ENCODE peak calls at places on chromosomes 3 and 15, in eight cellular contexts. One of them, this sample, is unnamed.

GRCh38 chr15:64950888-64951287 is 38.8 kb downstream of the SPG21 start:
- DNase-seq in fibroblast of lung: no peak
- DNase-seq in heart right ventricle: no peak
- DNase-seq in IMR-90: no peak
- DNase-seq in pancreas: no peak
- DNase-seq in right cardiac atrium: no peak
- DNase-seq in PC-3: peak; percentile 6
- DNase-seq in RWPE2: no peak
- DNase-seq in this sample: no peak

GRCh38 chr3:139136459-139137190 is 91.9 kb upstream of the PRR23C start:
- DNase-seq in fibroblast of lung: no peak
- DNase-seq in heart right ventricle: no peak
- DNase-seq in IMR-90: no peak
- DNase-seq in pancreas: no peak
- DNase-seq in right cardiac atrium: peak; percentile 18
- DNase-seq in PC-3: no peak
- DNase-seq in RWPE2: no peak
- DNase-seq in this sample: no peak

GRCh38 chr15:68652141-68652540 is 73.3 kb downstream of the CORO2B start:
- DNase-seq in fibroblast of lung: no peak
- DNase-seq in heart right ventricle: peak; percentile 62
- DNase-seq in IMR-90: no peak
- DNase-seq in pancreas: no peak
- DNase-seq in right cardiac atrium: no peak
- DNase-seq in PC-3: no peak
- DNase-seq in RWPE2: peak; percentile 57
- DNase-seq in this sample: no peak

GRCh38 chr15:77064539-77065308 is 6.2 kb downstream of the TSPAN3 start:
- DNase-seq in fibroblast of lung: no peak
- DNase-seq in heart right ventricle: no peak
- DNase-seq in IMR-90: peak; percentile 65
- DNase-seq in pancreas: no peak
- DNase-seq in right cardiac atrium: no peak
- DNase-seq in PC-3: peak; percentile 87
- DNase-seq in RWPE2: no peak
- DNase-seq in this sample: no peak

GRCh38 chr3:64449026-64449425 is 223.8 kb upstream of the PRICKLE2 start:
- DNase-seq in fibroblast of lung: no peak
- DNase-seq in heart right ventricle: no peak
- DNase-seq in IMR-90: no peak
- DNase-seq in pancreas: no peak
- DNase-seq in right cardiac atrium: no peak
- DNase-seq in PC-3: no peak
- DNase-seq in RWPE2: no peak
- DNase-seq in this sample: no peak

GRCh38 chr15:77836116-77836798 is 203.5 kb upstream of the LINGO1 start:
- DNase-seq in fibroblast of lung: peak; percentile 19
- DNase-seq in heart right ventricle: no peak
- DNase-seq in IMR-90: peak; percentile 27
- DNase-seq in pancreas: no peak
- DNase-seq in right cardiac atrium: no peak
- DNase-seq in PC-3: peak; percentile 7
- DNase-seq in RWPE2: peak; percentile 49
- DNase-seq in this sample: no peak

GRCh38 chr3:3196148-3196861 is 16.8 kb upstream of the CRBN start:
- DNase-seq in fibroblast of lung: no peak
- DNase-seq in heart right ventricle: no peak
- DNase-seq in IMR-90: no peak
- DNase-seq in pancreas: no peak
- DNase-seq in right cardiac atrium: no peak
- DNase-seq in PC-3: peak; percentile 49
- DNase-seq in RWPE2: no peak
- DNase-seq in this sample: no peak

GRCh38 chr15:59997070-59997701 is 6.9 kb upstream of the FOXB1 start:
- DNase-seq in fibroblast of lung: no peak
- DNase-seq in heart right ventricle: no peak
- DNase-seq in IMR-90: no peak
- DNase-seq in pancreas: no peak
- DNase-seq in right cardiac atrium: no peak
- DNase-seq in PC-3: peak; percentile 42
- DNase-seq in RWPE2: no peak
- DNase-seq in this sample: no peak

GRCh38 chr3:157087398-157088132 is 72.4 kb downstream of the CCNL1 start:
- DNase-seq in fibroblast of lung: peak; percentile 55
- DNase-seq in heart right ventricle: no peak
- DNase-seq in IMR-90: no peak
- DNase-seq in pancreas: no peak
- DNase-seq in right cardiac atrium: no peak
- DNase-seq in PC-3: peak; percentile 91
- DNase-seq in RWPE2: no peak
- DNase-seq in this sample: no peak

GRCh38 chr15:99562238-99562637 is 3.5 kb upstream of the MEF2A start:
- DNase-seq in fibroblast of lung: no peak
- DNase-seq in heart right ventricle: no peak
- DNase-seq in IMR-90: no peak
- DNase-seq in pancreas: no peak
- DNase-seq in right cardiac atrium: no peak
- DNase-seq in PC-3: no peak
- DNase-seq in RWPE2: no peak
- DNase-seq in this sample: no peak

GRCh38 chr3:146037697-146038096 is 123.3 kb downstream of the PLOD2 start:
- DNase-seq in fibroblast of lung: peak; percentile 15
- DNase-seq in heart right ventricle: no peak
- DNase-seq in IMR-90: peak; percentile 30
- DNase-seq in pancreas: no peak
- DNase-seq in right cardiac atrium: no peak
- DNase-seq in PC-3: no peak
- DNase-seq in RWPE2: no peak
- DNase-seq in this sample: no peak

GRCh38 chr15:31163769-31164572 is 62.4 kb upstream of the TRPM1 start:
- DNase-seq in fibroblast of lung: no peak
- DNase-seq in heart right ventricle: no peak
- DNase-seq in IMR-90: no peak
- DNase-seq in pancreas: no peak
- DNase-seq in right cardiac atrium: no peak
- DNase-seq in PC-3: peak; percentile 8
- DNase-seq in RWPE2: no peak
- DNase-seq in this sample: no peak

GRCh38 chr15:41779662-41780157 is 5.4 kb downstream of the MAPKBP1 start:
- DNase-seq in fibroblast of lung: no peak
- DNase-seq in heart right ventricle: no peak
- DNase-seq in IMR-90: no peak
- DNase-seq in pancreas: no peak
- DNase-seq in right cardiac atrium: no peak
- DNase-seq in PC-3: no peak
- DNase-seq in RWPE2: no peak
- DNase-seq in this sample: no peak

GRCh38 chr3:197549261-197549885 is 6.4 kb downstream of the BDH1 start:
- DNase-seq in fibroblast of lung: no peak
- DNase-seq in heart right ventricle: no peak
- DNase-seq in IMR-90: no peak
- DNase-seq in pancreas: no peak
- DNase-seq in right cardiac atrium: no peak
- DNase-seq in PC-3: no peak
- DNase-seq in RWPE2: no peak
- DNase-seq in this sample: no peak
- H3K4me1 ChIP-seq in fibroblast of lung: peaks cover 6% of the 10 kb centered on the region
- H3K4me1 ChIP-seq in heart right ventricle: peaks cover 4% of the 10 kb centered on the region
- H3K4me1 ChIP-seq in IMR-90: peaks cover 4% of the 10 kb centered on the region
- H3K4me1 ChIP-seq in pancreas: no peaks in the 10 kb centered on the region
- H3K4me1 ChIP-seq in right cardiac atrium: no peaks in the 10 kb centered on the region
- H3K4me1 ChIP-seq in PC-3: peaks cover 6% of the 10 kb centered on the region
- H3K4me1 ChIP-seq in RWPE2: peaks cover 5% of the 10 kb centered on the region
- H3K4me1 ChIP-seq in this sample: peaks cover 5% of the 10 kb centered on the region

GRCh38 chr3:43765417-43766030 is 74.8 kb downstream of the ABHD5 start:
- DNase-seq in fibroblast of lung: peak; percentile 68
- DNase-seq in heart right ventricle: no peak
- DNase-seq in IMR-90: peak; percentile 69
- DNase-seq in pancreas: no peak
- DNase-seq in right cardiac atrium: peak; percentile 28
- DNase-seq in PC-3: peak; percentile 47
- DNase-seq in RWPE2: no peak
- DNase-seq in this sample: no peak

GRCh38 chr3:43766672-43767465 is 76.1 kb downstream of the ABHD5 start:
- DNase-seq in fibroblast of lung: no peak
- DNase-seq in heart right ventricle: no peak
- DNase-seq in IMR-90: peak; percentile 77
- DNase-seq in pancreas: no peak
- DNase-seq in right cardiac atrium: no peak
- DNase-seq in PC-3: peak; percentile 90
- DNase-seq in RWPE2: no peak
- DNase-seq in this sample: no peak

GRCh38 chr3:43762486-43762885 is 71.7 kb downstream of the ABHD5 start:
- DNase-seq in fibroblast of lung: no peak
- DNase-seq in heart right ventricle: no peak
- DNase-seq in IMR-90: no peak
- DNase-seq in pancreas: no peak
- DNase-seq in right cardiac atrium: no peak
- DNase-seq in PC-3: no peak
- DNase-seq in RWPE2: no peak
- DNase-seq in this sample: no peak

GRCh38 chr3:43764471-43764870 is 73.7 kb downstream of the ABHD5 start:
- DNase-seq in fibroblast of lung: no peak
- DNase-seq in heart right ventricle: no peak
- DNase-seq in IMR-90: no peak
- DNase-seq in pancreas: no peak
- DNase-seq in right cardiac atrium: no peak
- DNase-seq in PC-3: no peak
- DNase-seq in RWPE2: no peak
- DNase-seq in this sample: no peak

GRCh38 chr3:43764012-43764411 is 73.3 kb downstream of the ABHD5 start:
- DNase-seq in fibroblast of lung: no peak
- DNase-seq in heart right ventricle: no peak
- DNase-seq in IMR-90: no peak
- DNase-seq in pancreas: no peak
- DNase-seq in right cardiac atrium: no peak
- DNase-seq in PC-3: no peak
- DNase-seq in RWPE2: no peak
- DNase-seq in this sample: no peak
- H3K4me1 ChIP-seq in fibroblast of lung: peaks cover 36% of the 10 kb centered on the region
- H3K4me1 ChIP-seq in heart right ventricle: peaks cover 16% of the 10 kb centered on the region
- H3K4me1 ChIP-seq in IMR-90: peaks cover 33% of the 10 kb centered on the region
- H3K4me1 ChIP-seq in pancreas: peaks cover 1% of the 10 kb centered on the region
- H3K4me1 ChIP-seq in right cardiac atrium: peaks cover 7% of the 10 kb centered on the region
- H3K4me1 ChIP-seq in PC-3: peaks cover 54% of the 10 kb centered on the region
- H3K4me1 ChIP-seq in RWPE2: peaks cover 49% of the 10 kb centered on the region
- H3K4me1 ChIP-seq in this sample: peaks cover 19% of the 10 kb centered on the region

DNA sequence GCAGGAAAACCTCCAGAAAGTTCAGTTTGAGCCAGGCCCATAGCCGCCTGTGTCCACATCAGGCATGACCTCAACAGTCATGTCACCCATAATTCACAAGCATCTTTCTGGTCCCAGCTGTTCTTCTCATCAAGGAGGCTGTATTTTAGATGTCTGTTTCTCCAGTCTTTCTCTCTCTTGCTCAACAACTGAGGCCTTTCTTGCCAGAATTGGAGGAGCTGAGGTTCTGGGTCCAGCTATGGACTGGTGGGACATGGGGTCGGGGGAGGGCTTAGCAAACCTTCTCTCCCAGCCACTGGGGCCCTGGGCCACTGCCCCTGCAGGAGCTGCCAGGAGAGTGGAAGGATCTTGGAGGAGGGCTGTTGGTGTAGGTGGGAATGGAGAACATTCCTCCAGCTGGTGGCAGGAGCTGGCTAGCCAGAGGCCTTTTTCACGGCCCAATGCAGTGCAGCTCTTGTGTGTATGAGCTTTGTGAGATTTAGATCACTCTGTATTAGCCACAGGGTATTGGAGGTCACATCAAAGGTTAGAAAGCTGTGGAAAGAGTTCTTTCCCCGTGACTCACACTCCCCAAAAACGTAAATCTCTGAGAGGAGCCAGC is 23.5 kb downstream of the MAGEF1 start:
- DNase-seq in fibroblast of lung: peak; percentile 93
- DNase-seq in heart right ventricle: no peak
- DNase-seq in IMR-90: peak; percentile 91
- DNase-seq in pancreas: no peak
- DNase-seq in right cardiac atrium: no peak
- DNase-seq in PC-3: peak; percentile 67
- DNase-seq in RWPE2: no peak
- DNase-seq in this sample: no peak
- H3K4me1 ChIP-seq in fibroblast of lung: peaks cover 7% of the 10 kb centered on the region
- H3K4me1 ChIP-seq in heart right ventricle: peaks cover 29% of the 10 kb centered on the region
- H3K4me1 ChIP-seq in IMR-90: peaks cover 44% of the 10 kb centered on the region
- H3K4me1 ChIP-seq in pancreas: no peaks in the 10 kb centered on the region
- H3K4me1 ChIP-seq in right cardiac atrium: peaks cover 3% of the 10 kb centered on the region
- H3K4me1 ChIP-seq in PC-3: peaks cover 12% of the 10 kb centered on the region
- H3K4me1 ChIP-seq in RWPE2: no peaks in the 10 kb centered on the region
- H3K4me1 ChIP-seq in this sample: peaks cover 77% of the 10 kb centered on the region

GRCh38 chr3:127209840-127210653 is 17.1 kb downstream of the PRR23E start:
- DNase-seq in fibroblast of lung: no peak
- DNase-seq in heart right ventricle: no peak
- DNase-seq in IMR-90: no peak
- DNase-seq in pancreas: no peak
- DNase-seq in right cardiac atrium: no peak
- DNase-seq in PC-3: no peak
- DNase-seq in RWPE2: no peak
- DNase-seq in this sample: peak; percentile 84

GRCh38 chr3:127207727-127208482 is 15.0 kb downstream of the PRR23E start:
- DNase-seq in fibroblast of lung: no peak
- DNase-seq in heart right ventricle: no peak
- DNase-seq in IMR-90: no peak
- DNase-seq in pancreas: no peak
- DNase-seq in right cardiac atrium: no peak
- DNase-seq in PC-3: no peak
- DNase-seq in RWPE2: no peak
- DNase-seq in this sample: peak; percentile 90

GRCh38 chr3:127209155-127209839 is 16.4 kb downstream of the PRR23E start:
- DNase-seq in fibroblast of lung: no peak
- DNase-seq in heart right ventricle: no peak
- DNase-seq in IMR-90: no peak
- DNase-seq in pancreas: no peak
- DNase-seq in right cardiac atrium: no peak
- DNase-seq in PC-3: no peak
- DNase-seq in RWPE2: no peak
- DNase-seq in this sample: no peak

GRCh38 chr3:127206611-127207516 is 13.9 kb downstream of the PRR23E start:
- DNase-seq in fibroblast of lung: no peak
- DNase-seq in heart right ventricle: no peak
- DNase-seq in IMR-90: no peak
- DNase-seq in pancreas: no peak
- DNase-seq in right cardiac atrium: no peak
- DNase-seq in PC-3: no peak
- DNase-seq in RWPE2: no peak
- DNase-seq in this sample: no peak

DNA sequence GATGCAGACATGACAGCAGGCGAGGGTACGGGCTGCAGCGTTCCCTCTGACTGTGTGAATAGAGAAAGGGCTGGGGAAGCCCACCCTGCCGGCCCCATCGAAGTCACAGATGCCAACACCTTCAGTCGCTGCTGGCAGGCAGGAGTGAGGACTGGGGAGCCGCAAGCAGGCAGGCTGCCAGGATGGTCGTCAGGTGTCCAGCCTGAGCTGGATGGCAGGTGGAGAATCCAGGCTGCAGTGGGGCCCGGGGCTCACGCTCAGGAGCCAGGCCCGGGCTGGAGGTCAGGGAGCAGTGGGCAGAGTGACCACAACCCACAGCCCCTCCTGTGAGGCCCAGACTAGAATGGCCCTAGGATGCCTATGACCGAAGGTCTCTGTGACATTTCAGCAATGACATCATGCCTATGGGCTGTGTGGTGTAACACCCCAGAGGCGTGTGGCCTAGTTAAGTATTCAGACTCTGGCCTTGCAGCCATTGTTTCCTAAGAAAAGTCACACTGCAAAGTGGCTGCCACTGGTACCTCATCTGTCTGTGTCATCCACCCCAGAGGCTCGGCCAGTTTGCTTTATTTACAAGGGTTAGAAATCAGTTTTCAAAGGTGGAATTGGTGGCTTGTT is 15.7 kb downstream of the PRR23E start:
- DNase-seq in fibroblast of lung: no peak
- DNase-seq in heart right ventricle: no peak
- DNase-seq in IMR-90: no peak
- DNase-seq in pancreas: no peak
- DNase-seq in right cardiac atrium: no peak
- DNase-seq in PC-3: no peak
- DNase-seq in RWPE2: no peak
- DNase-seq in this sample: peak; percentile 84
- H3K4me1 ChIP-seq in fibroblast of lung: no peaks in the 10 kb centered on the region
- H3K4me1 ChIP-seq in heart right ventricle: no peaks in the 10 kb centered on the region
- H3K4me1 ChIP-seq in IMR-90: no peaks in the 10 kb centered on the region
- H3K4me1 ChIP-seq in pancreas: no peaks in the 10 kb centered on the region
- H3K4me1 ChIP-seq in right cardiac atrium: no peaks in the 10 kb centered on the region
- H3K4me1 ChIP-seq in PC-3: no peaks in the 10 kb centered on the region
- H3K4me1 ChIP-seq in RWPE2: no peaks in the 10 kb centered on the region
- H3K4me1 ChIP-seq in this sample: no peaks in the 10 kb centered on the region